ENCODE peak calls at places on chromosomes 11 and 22, in six cellular contexts. U is A549, T is ovary, F is tibial nerve, C is sigmoid colon, Q is SK-N-SH. I is an unnamed sample.

GRCh38 chr22:37498289-37498909 is 12.2 kb upstream of the MFNG start:
- DNase-seq in U (peak), F (no peak), C (no peak), Q (peak), T (no peak), I (peak)

GRCh38 chr11:86753376-86753775 is 47.0 kb upstream of the PRSS23 start:
- DNase-seq in Q (no peak), F (no peak), C (no peak), U (no peak), T (no peak), I (no peak)

GRCh38 chr11:111555255-111555654 is 14.7 kb downstream of the LAYN start:
- DNase-seq in F (no peak), Q (no peak), C (no peak), U (no peak), T (no peak), I (no peak)

GRCh38 chr11:73193251-73194033 is 24.6 kb upstream of the P2RY2 start:
- DNase-seq in Q (no peak), F (no peak), C (peak), U (no peak), T (no peak), I (peak)

GRCh38 chr22:20520093-20520511 is 12.7 kb downstream of the MED15 start:
- DNase-seq in U (no peak), Q (no peak), C (no peak), F (no peak), T (no peak), I (no peak)

GRCh38 chr11:14350215-14350614 is 8.8 kb downstream of the RRAS2 start:
- DNase-seq in C (no peak), F (no peak), Q (no peak), T (no peak), U (no peak), I (no peak)

GRCh38 chr11:72217856-72218745 is 1.5 kb downstream of the FOLR2 start:
- DNase-seq in C (no peak), Q (no peak), T (no peak), U (no peak), F (no peak), I (peak)

GRCh38 chr11:34826384-34826726 is 89.8 kb downstream of the APIP start:
- DNase-seq in U (no peak), T (no peak), Q (no peak), C (no peak), F (no peak), I (no peak)

GRCh38 chr22:30866811-30867271 is 101.7 kb downstream of the MORC2 start:
- DNase-seq in C (peak), F (no peak), Q (peak), T (peak), U (peak), I (no peak)

GRCh38 chr22:25745341-25746011 is 3.5 kb downstream of the MYO18B start:
- DNase-seq in T (no peak), Q (no peak), C (peak), U (peak), F (no peak), I (no peak)

GRCh38 chr22:49670610-49671330 is 156.9 kb downstream of the BRD1 start:
- DNase-seq in F (no peak), T (no peak), Q (peak), C (peak), U (no peak), I (peak)

GRCh38 chr11:83120328-83120727 is 36.6 kb upstream of the PCF11 start:
- DNase-seq in T (no peak), U (no peak), Q (no peak), F (no peak), C (no peak), I (no peak)

GRCh38 chr22:18987765-18988164 is 51.7 kb upstream of the PRODH start:
- DNase-seq in Q (peak), F (no peak), U (no peak), T (no peak), C (no peak), I (no peak)

GRCh38 chr22:32814289-32814865 is 12.9 kb downstream of the TIMP3 start:
- DNase-seq in F (no peak), Q (no peak), T (no peak), C (no peak), U (no peak), I (no peak)

GRCh38 chr11:17572359-17572690 is 25.3 kb downstream of the OTOG start:
- DNase-seq in C (no peak), Q (no peak), T (no peak), F (no peak), U (no peak), I (peak)

GRCh38 chr22:43126506-43127165 is 16.1 kb downstream of the BIK start:
- DNase-seq in U (peak), Q (peak), C (no peak), F (no peak), T (no peak), I (peak)

GRCh38 chr11:67695606-67696005 is 21.2 kb upstream of the ALDH3B2 start:
- DNase-seq in Q (no peak), F (no peak), U (no peak), T (no peak), C (no peak), I (no peak)

GRCh38 chr11:26227883-26228502 is 103.9 kb upstream of the ANO3 start:
- DNase-seq in T (no peak), C (no peak), F (no peak), U (no peak), Q (no peak), I (no peak)

GRCh38 chr11:35218956-35219355 is 80.0 kb downstream of the CD44 start:
- DNase-seq in U (no peak), T (no peak), F (no peak), Q (no peak), C (no peak), I (no peak)

GRCh38 chr11:69427337-69427736 is 54.1 kb upstream of the LINC01488 start:
- DNase-seq in Q (no peak), F (no peak), U (no peak), T (no peak), C (peak), I (no peak)

GRCh38 chr22:49953680-49954344 is 6.8 kb upstream of the PIM3 start:
- DNase-seq in C (no peak), U (no peak), F (no peak), Q (peak), T (no peak), I (no peak)

GRCh38 chr11:113906038-113906437 is 1.4 kb downstream of the HTR3B start:
- DNase-seq in C (no peak), T (no peak), Q (no peak), U (peak), F (no peak), I (peak)

GRCh38 chr22:20036119-20036518 is 15.2 kb downstream of the TANGO2 start:
- DNase-seq in Q (no peak), T (no peak), U (no peak), F (no peak), C (no peak), I (no peak)

GRCh38 chr11:34366522-34366921 is 8.7 kb upstream of the ABTB2 start:
- DNase-seq in C (no peak), T (no peak), Q (peak), U (peak), F (no peak), I (peak)

GRCh38 chr11:58575377-58576020 is at the start of gene LPXN:
- DNase-seq in U (no peak), Q (no peak), C (no peak), T (no peak), F (peak), I (no peak)

GRCh38 chr11:134573857-134574256 is 161.8 kb upstream of the B3GAT1 start:
- DNase-seq in T (no peak), F (no peak), U (no peak), Q (no peak), C (peak), I (no peak)

GRCh38 chr22:42814215-42814614 is 42.9 kb downstream of the ARFGAP3 start:
- DNase-seq in T (no peak), Q (no peak), F (no peak), C (no peak), U (no peak), I (no peak)

GRCh38 chr11:68373189-68373809 is 60.9 kb downstream of the LRP5 start:
- DNase-seq in F (peak), U (no peak), C (no peak), Q (peak), T (peak), I (no peak)

GRCh38 chr22:24510694-24511625 is 15.8 kb downstream of the UPB1 start:
- DNase-seq in C (no peak), U (no peak), Q (no peak), F (no peak), T (no peak), I (peak)

GRCh38 chr11:9859491-9860305 is 195.8 kb downstream of the SWAP70 start:
- DNase-seq in F (no peak), U (no peak), Q (no peak), T (no peak), C (no peak), I (no peak)

DNA sequence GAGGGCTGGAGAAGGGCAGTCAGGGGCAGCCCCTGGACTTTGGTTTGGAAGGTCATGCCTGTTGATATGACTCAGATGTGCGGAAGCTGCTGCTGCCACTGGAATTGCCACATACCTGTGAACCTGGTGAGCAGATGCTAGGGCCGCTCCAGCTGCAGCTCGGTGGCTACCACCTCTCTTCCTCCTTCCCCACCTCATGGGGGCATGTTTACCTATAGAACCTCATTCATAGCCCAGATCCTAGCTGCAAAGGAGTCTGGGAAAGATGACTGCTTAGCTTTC is 17.5 kb upstream of the TSPAN18 start:
- DNase-seq in C (no peak), U (no peak), Q (no peak), F (no peak), T (no peak), I (no peak)
- TF ChIP-seq EP300 in C (no peak), U (no peak), Q (no peak), F (no peak), T (no peak), I (no peak)

GRCh38 chr11:74809820-74810219 is 61.2 kb downstream of the RNF169 start:
- DNase-seq in U (no peak), T (no peak), C (no peak), F (no peak), Q (no peak), I (no peak)

DNA sequence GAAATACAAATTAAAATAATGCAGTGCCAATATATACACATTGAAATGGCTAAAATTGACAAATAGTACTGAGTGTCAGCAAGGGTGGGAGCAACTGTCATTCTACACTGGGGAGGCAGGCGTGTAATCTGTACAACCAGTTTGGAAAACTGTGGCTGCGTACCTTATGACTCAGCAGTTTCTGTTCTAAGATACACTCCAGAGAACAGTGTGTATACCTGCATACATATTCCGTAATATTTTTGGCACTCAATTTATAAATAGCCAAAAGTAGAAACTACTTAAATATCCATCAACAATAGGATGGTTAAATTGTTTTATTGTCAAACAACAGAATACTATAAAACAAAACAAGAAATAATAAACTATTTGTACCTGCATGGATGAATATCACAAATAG is 57.6 kb downstream of the RNF169 start:
- DNase-seq in C (no peak), Q (no peak), F (no peak), U (peak), T (no peak), I (no peak)
- TF ChIP-seq EP300 in C (no peak), Q (no peak), F (no peak), U (no peak), T (no peak), I (no peak)

DNA sequence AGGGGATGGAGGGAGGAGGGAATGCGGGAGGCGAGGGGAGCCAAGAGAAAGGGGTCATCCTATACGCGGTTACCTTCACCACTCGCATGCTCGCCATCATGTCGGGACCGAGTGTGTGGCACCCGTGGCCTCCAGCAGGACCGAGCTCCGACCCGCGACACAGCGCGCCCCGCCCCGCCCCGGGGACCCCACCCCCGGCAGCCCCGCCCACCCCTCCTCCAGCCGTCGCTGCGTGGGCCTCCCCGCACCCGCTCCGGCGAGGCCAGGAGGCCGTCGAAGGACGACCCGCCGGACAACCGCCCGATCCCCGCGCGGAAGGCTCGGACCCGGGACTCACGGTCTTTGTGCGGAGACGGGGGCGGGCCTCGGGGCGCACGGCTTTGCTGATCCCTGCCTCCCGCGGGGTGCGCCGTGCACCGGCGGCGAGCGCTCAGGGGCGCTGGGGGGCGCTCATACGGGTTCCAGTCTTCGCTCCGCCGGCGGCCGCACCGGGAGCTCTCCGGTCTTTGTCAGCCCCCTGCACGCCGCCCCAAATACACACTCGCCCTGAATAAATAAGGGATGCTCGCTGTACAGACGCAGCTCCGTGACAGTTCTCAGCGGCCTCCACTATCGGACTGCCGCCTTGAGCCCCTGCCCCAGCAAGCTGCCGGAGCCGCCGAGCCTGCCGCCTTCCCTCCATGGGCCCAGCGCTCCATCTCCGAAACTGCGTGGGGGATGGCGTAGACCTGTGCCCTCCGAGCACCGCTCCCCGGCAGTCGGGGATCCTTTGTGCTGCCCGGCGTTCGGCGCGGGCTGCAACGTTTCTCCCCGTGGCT is at the start of gene UBE2L6:
- DNase-seq in U (peak), C (peak), Q (peak), T (peak), F (peak), I (peak)
- TF ChIP-seq EP300 in U (no peak), C (no peak), Q (no peak), T (no peak), F (peak), I (no peak)

DNA sequence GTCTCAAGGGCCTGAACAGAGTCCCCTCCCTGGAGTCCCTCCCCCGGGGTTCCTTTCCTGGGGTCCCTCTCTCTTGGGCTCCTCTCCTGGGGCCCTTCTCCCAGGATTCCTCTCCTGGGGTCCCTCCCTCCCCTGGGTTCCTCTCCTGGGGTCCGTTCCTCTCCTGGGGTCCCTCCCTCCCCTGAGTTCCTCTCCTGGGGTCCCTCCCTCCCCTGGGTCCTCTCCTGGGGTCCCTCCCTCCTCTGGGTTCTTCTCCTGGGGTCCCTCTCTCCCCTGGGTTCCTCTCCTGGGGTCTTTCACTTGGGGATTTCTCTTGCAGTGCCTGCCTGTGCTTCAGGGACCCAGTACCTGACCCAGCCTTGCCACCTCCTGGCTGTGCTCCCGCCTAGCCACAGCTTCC is 386.1 kb downstream of the TBC1D22A start:
- DNase-seq in Q (no peak), F (no peak), U (no peak), C (no peak), T (no peak), I (no peak)
- TF ChIP-seq EP300 in Q (no peak), F (no peak), U (no peak), C (no peak), T (no peak), I (no peak)

GRCh38 chr22:36467946-36468345 is 13.5 kb downstream of the TXN2 start:
- DNase-seq in T (no peak), F (no peak), Q (no peak), C (no peak), U (peak), I (no peak)
- TF ChIP-seq EP300 in T (no peak), F (peak), Q (peak), C (no peak), U (no peak), I (no peak)

GRCh38 chr11:2892215-2893020 is 6.8 kb upstream of the CDKN1C start:
- DNase-seq in C (peak), U (peak), T (peak), F (no peak), Q (peak), I (peak)
- TF ChIP-seq EP300 in C (no peak), U (no peak), T (no peak), F (no peak), Q (no peak), I (no peak)